ENCODE peak calls at places on chromosomes 5 and 9, in nine cellular contexts. E is GM13977, P is cardiac muscle cell, F is lower lobe of right lung, C is foreskin fibroblast, Q is omental fat pad, M is right lobe of liver, K is glutamatergic neuron, X is coronary artery. V is an unnamed sample.

GRCh38 chr5:149135536-149136201 is 5.6 kb upstream of the ABLIM3 start:
- DNase-seq in X (no peak), Q (no peak), C (peak; percentile 95), K (no peak), E (no peak), M (peak; percentile 80), P (peak; percentile 47), F (no peak), V (no peak)

GRCh38 chr9:129520981-129521380 is 99.9 kb downstream of the C9orf50 start:
- DNase-seq in P (no peak), M (no peak), E (no peak), C (no peak), X (no peak), F (no peak), K (no peak), Q (no peak), V (no peak)

GRCh38 chr5:67792891-67793290 is 422.7 kb upstream of the PIK3R1 start:
- DNase-seq in M (peak; percentile 90), Q (no peak), C (no peak), X (no peak), F (no peak), K (no peak), P (no peak), E (no peak), V (no peak)

GRCh38 chr5:15105799-15106393 is 234.3 kb upstream of the ANKH start:
- DNase-seq in F (no peak), P (peak; percentile 71), K (peak; percentile 62), Q (no peak), C (peak; percentile 14), E (peak; percentile 54), X (no peak), M (peak; percentile 49), V (peak; percentile 43)

GRCh38 chr9:112582371-112582770 is 95.7 kb downstream of the KIAA1958 start:
- DNase-seq in P (no peak), E (no peak), F (no peak), X (no peak), K (no peak), Q (no peak), C (no peak), M (no peak), V (no peak)

GRCh38 chr5:102218159-102218558 is 77.9 kb downstream of the SLCO4C1 start:
- DNase-seq in E (no peak), Q (no peak), K (no peak), X (no peak), M (no peak), C (no peak), P (no peak), F (no peak), V (no peak)

GRCh38 chr9:93084471-93084881 is 11.5 kb upstream of the CARD19 start:
- DNase-seq in P (no peak), X (peak; percentile 53), M (peak; percentile 43), K (no peak), Q (no peak), F (peak; percentile 31), C (no peak), E (no peak), V (no peak)

GRCh38 chr9:88658311-88658822 is 123.4 kb downstream of the NXNL2 start:
- DNase-seq in K (no peak), F (no peak), C (peak; percentile 62), E (no peak), X (no peak), Q (no peak), P (peak; percentile 83), M (no peak), V (no peak)

GRCh38 chr5:34534237-34535108 is 121.7 kb upstream of the RAI14 start:
- DNase-seq in C (peak; percentile 91), P (peak; percentile 90), Q (no peak), K (no peak), X (no peak), M (no peak), E (peak; percentile 28), F (no peak), V (no peak)

GRCh38 chr5:95870105-95870672 is 47.7 kb upstream of the GLRX start:
- DNase-seq in C (no peak), P (no peak), X (no peak), K (no peak), Q (no peak), M (no peak), F (no peak), E (no peak), V (peak; percentile 45)

GRCh38 chr9:9257999-9258398 is 1354.8 kb downstream of the PTPRD start:
- DNase-seq in C (no peak), Q (no peak), P (no peak), K (no peak), X (no peak), E (no peak), M (no peak), F (no peak), V (no peak)

GRCh38 chr5:173629628-173630027 is 13.2 kb upstream of the BOD1 start:
- DNase-seq in M (no peak), E (peak; percentile 58), Q (no peak), X (no peak), F (no peak), K (peak; percentile 66), C (no peak), P (no peak), V (peak; percentile 62)

GRCh38 chr5:45454114-45454513 is 242.1 kb downstream of the HCN1 start:
- DNase-seq in F (no peak), P (no peak), C (peak; percentile 2), K (no peak), E (no peak), Q (no peak), M (no peak), X (no peak), V (no peak)

GRCh38 chr5:159242153-159242552 is 20.9 kb upstream of the UBLCP1 start:
- DNase-seq in F (no peak), M (no peak), E (no peak), X (no peak), C (no peak), Q (no peak), K (no peak), P (no peak), V (no peak)
- TF ChIP-seq CTCF in F (no peak), M (no peak), E (no peak), X (no peak), C (no peak), Q (no peak), K (no peak), P (no peak), V (no peak)

DNA sequence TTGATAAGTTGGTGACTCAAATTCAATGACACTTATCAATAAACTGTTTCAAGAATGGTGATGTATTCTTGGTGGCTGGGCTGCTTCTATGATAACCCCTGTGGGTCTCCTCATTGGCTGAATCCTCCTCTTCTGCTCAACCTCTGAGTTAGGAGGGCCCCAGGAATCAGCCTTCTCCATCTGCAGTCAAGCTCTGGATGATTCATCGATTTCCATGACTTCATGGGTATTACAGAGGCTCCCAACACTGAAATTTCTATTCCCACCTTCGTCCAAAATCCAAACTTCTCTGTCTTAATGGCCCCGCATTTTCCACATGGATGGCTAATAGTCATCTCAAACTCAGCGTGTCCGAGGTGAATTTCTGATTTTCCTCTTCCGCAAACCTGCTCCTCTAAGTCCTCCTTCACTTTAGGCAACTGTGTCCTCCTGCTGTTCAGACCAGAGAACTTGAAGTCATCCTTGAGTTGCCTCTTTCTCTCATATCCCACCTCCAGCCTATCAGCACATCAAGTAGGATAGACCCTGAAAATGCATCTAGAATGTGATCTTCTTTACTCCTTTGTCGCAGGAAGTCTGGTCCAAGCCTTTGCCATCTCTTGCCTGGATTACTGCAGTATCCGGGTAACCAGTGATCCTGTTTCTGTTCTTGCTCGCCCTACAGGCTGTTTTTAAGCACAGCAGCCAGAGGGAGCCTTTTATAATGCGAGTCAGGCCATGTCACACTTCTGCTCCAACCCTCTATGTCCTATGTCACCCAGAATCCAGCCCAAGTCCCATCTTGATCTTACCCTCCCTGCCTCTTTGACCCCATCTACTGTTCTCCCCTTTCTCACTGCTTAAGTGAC is 41.4 kb upstream of the IL7R start:
- DNase-seq in E (no peak), C (peak; percentile 7), K (peak; percentile 27), F (no peak), X (no peak), P (peak; percentile 9), M (no peak), Q (no peak), V (no peak)
- TF ChIP-seq CTCF in E (peak; percentile 56), C (peak; percentile 26), K (peak; percentile 45), F (peak; percentile 48), X (no peak), P (peak; percentile 30), M (peak; percentile 79), Q (no peak), V (peak; percentile 32)

GRCh38 chr9:78860806-78861475 is 564.0 kb downstream of the PSAT1 start:
- DNase-seq in K (no peak), P (peak; percentile 62), E (no peak), Q (no peak), M (no peak), F (no peak), C (peak; percentile 89), X (no peak), V (no peak)
- TF ChIP-seq CTCF in K (no peak), P (no peak), E (peak; percentile 9), Q (no peak), M (no peak), F (no peak), C (peak; percentile 27), X (no peak), V (no peak)

GRCh38 chr9:98453589-98454311 is 198.3 kb upstream of the TBC1D2 start:
- DNase-seq in K (no peak), M (no peak), C (no peak), X (peak; percentile 36), Q (no peak), E (no peak), P (no peak), F (no peak), V (no peak)

GRCh38 chr9:98457696-98458370 is 202.4 kb upstream of the TBC1D2 start:
- DNase-seq in F (no peak), Q (no peak), X (no peak), M (no peak), E (no peak), K (no peak), P (no peak), C (no peak), V (no peak)

GRCh38 chr9:98455256-98455956 is 200.0 kb upstream of the TBC1D2 start:
- DNase-seq in K (no peak), X (peak; percentile 61), F (no peak), E (no peak), C (no peak), Q (no peak), M (no peak), P (no peak), V (no peak)

GRCh38 chr9:98451576-98451975 is 196.1 kb upstream of the TBC1D2 start:
- DNase-seq in K (no peak), F (no peak), E (no peak), X (peak; percentile 50), Q (no peak), P (no peak), M (no peak), C (no peak), V (no peak)

DNA sequence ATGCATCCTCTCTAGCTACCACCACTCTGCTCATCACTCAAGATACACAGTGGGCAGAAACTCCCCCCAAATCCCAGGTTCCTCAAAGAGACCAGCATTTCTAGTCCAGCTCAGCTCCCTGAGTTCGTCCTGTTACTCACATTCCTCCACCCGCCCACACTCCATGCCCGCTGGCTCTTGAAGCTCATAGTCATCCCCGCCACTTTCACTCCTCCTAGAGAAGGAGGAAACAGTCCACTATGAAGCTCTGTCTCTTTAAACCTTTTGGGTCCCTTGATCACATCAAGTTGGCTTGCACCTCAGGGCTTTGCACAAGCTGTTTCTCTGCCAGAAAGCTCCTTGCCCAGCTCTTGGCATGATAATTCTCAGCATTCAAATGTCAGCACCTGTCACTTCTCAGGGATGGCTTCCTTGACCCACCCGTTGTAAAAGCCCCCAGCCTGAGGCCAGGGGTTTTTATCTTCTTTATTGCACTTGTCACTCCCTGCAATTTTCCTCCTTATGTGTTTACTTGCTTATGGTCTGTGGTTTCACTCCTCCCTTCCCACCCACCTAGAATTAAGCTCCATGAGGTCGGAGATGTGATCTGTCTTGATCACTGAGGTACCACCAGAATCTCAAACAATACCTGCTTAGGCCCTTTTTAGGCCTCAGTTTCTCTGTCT is 200.6 kb upstream of the TBC1D2 start:
- DNase-seq in P (peak; percentile 59), F (no peak), M (no peak), C (peak; percentile 32), Q (no peak), E (no peak), K (no peak), X (peak; percentile 33), V (no peak)
- TF ChIP-seq CTCF in P (no peak), F (no peak), M (no peak), C (no peak), Q (no peak), E (no peak), K (no peak), X (no peak), V (no peak)